ENCODE peak calls at places on chromosomes 16 and 17, in eight cellular contexts. U is thoracic aorta; Y is adrenal gland; F is psoas muscle; P is heart left ventricle; W is right lobe of liver; T is HAP-1; A is CD8-positive, alpha-beta memory T cell. I is an unnamed sample.

GRCh38 chr17:51869387-51869786 is 289.1 kb downstream of the CA10 start:
- DNase-seq in A (no peak), U (no peak), T (peak; percentile 35), Y (no peak), W (no peak), F (no peak), P (no peak), I (no peak)

GRCh38 chr17:49197346-49197998 is 12.9 kb downstream of the GNGT2 start:
- DNase-seq in F (no peak), Y (no peak), U (no peak), W (no peak), P (no peak), A (no peak), T (peak; percentile 24), I (no peak)

GRCh38 chr17:72634621-72635020 is 457.9 kb downstream of the SLC39A11 start:
- DNase-seq in T (no peak), P (no peak), Y (no peak), W (no peak), A (no peak), U (no peak), F (no peak), I (no peak)

GRCh38 chr17:58006563-58006923 is 503 bp downstream of the SRSF1 start:
- DNase-seq in Y (peak; percentile 90), T (peak; percentile 87), A (peak; percentile 49), F (peak; percentile 89), U (peak; percentile 55), W (peak; percentile 76), P (peak; percentile 81), I (peak; percentile 81)

GRCh38 chr16:78629173-78629572 is 529.7 kb downstream of the WWOX start:
- DNase-seq in U (no peak), W (no peak), F (no peak), A (no peak), Y (no peak), T (no peak), P (no peak), I (no peak)

GRCh38 chr16:14344292-14344691 is 273.2 kb downstream of the MRTFB start:
- DNase-seq in P (no peak), Y (no peak), U (no peak), F (no peak), T (no peak), A (no peak), W (no peak), I (no peak)

GRCh38 chr16:52494145-52494544 is 52.8 kb downstream of the TOX3 start:
- DNase-seq in A (no peak), F (no peak), Y (no peak), P (no peak), T (no peak), W (no peak), U (no peak), I (no peak)

GRCh38 chr17:17351901-17352781 is 49.0 kb downstream of the NT5M start:
- DNase-seq in T (no peak), Y (peak; percentile 36), U (no peak), A (no peak), F (peak; percentile 75), W (peak; percentile 44), P (peak; percentile 72), I (peak; percentile 89)

GRCh38 chr16:56222482-56222997 is 31.3 kb downstream of the GNAO1 start:
- DNase-seq in W (no peak), F (no peak), Y (no peak), A (no peak), T (no peak), P (no peak), U (no peak), I (no peak)

GRCh38 chr16:57579361-57579665 is 36.9 kb downstream of the ADGRG5 start:
- DNase-seq in Y (no peak), F (no peak), U (no peak), A (no peak), T (no peak), W (no peak), P (no peak), I (no peak)

GRCh38 chr17:42679492-42680330 is 1.9 kb downstream of the CCR10 start:
- DNase-seq in Y (peak; percentile 88), F (peak; percentile 92), T (peak; percentile 88), P (peak; percentile 84), A (peak; percentile 60), W (peak; percentile 85), U (no peak), I (peak; percentile 67)

GRCh38 chr17:42676424-42677011 is at the start of gene PLEKHH3:
- DNase-seq in A (no peak), T (peak; percentile 65), W (no peak), F (no peak), Y (no peak), U (no peak), P (no peak), I (no peak)

GRCh38 chr17:42679001-42679491 is 2.3 kb upstream of the PLEKHH3 start:
- DNase-seq in A (peak; percentile 32), P (no peak), Y (no peak), U (no peak), T (peak; percentile 76), W (no peak), F (peak; percentile 70), I (peak; percentile 53)

GRCh38 chr17:42677012-42677857 is 441 bp upstream of the PLEKHH3 start:
- DNase-seq in U (peak; percentile 100), P (peak; percentile 100), Y (peak; percentile 100), T (peak; percentile 100), F (peak; percentile 100), W (peak; percentile 100), A (peak; percentile 95), I (peak; percentile 100)

GRCh38 chr17:42677921-42678781 is 1.4 kb upstream of the PLEKHH3 start:
- DNase-seq in W (peak; percentile 98), A (peak; percentile 60), Y (peak; percentile 92), P (peak; percentile 91), F (peak; percentile 95), U (no peak), T (peak; percentile 99), I (peak; percentile 96)
- H3K4me1 ChIP-seq in W (peaks cover 18% of the 10 kb centered on the region), A (peaks cover 81% of the 10 kb centered on the region), Y (peaks cover 79% of the 10 kb centered on the region), P (peaks cover 2% of the 10 kb centered on the region), F (peaks cover 53% of the 10 kb centered on the region), U (peaks cover 63% of the 10 kb centered on the region), T (peaks cover 49% of the 10 kb centered on the region), I (peaks cover 75% of the 10 kb centered on the region)

GRCh38 chr16:51151951-51152663 is 1.0 kb upstream of the SALL1 start:
- DNase-seq in Y (no peak), A (no peak), P (peak; percentile 49), W (peak; percentile 96), U (no peak), T (peak; percentile 94), F (no peak), I (no peak)

GRCh38 chr16:51154271-51155171 is 3.5 kb upstream of the SALL1 start:
- DNase-seq in A (no peak), W (peak; percentile 70), T (no peak), U (no peak), F (no peak), Y (no peak), P (no peak), I (no peak)

GRCh38 chr16:51152691-51153261 is 1.7 kb upstream of the SALL1 start:
- DNase-seq in T (no peak), U (no peak), P (no peak), W (no peak), F (no peak), A (no peak), Y (no peak), I (no peak)

GRCh38 chr16:51155199-51155607 is 4.1 kb upstream of the SALL1 start:
- DNase-seq in T (peak; percentile 16), P (no peak), U (no peak), Y (no peak), A (no peak), W (peak; percentile 85), F (no peak), I (no peak)

DNA sequence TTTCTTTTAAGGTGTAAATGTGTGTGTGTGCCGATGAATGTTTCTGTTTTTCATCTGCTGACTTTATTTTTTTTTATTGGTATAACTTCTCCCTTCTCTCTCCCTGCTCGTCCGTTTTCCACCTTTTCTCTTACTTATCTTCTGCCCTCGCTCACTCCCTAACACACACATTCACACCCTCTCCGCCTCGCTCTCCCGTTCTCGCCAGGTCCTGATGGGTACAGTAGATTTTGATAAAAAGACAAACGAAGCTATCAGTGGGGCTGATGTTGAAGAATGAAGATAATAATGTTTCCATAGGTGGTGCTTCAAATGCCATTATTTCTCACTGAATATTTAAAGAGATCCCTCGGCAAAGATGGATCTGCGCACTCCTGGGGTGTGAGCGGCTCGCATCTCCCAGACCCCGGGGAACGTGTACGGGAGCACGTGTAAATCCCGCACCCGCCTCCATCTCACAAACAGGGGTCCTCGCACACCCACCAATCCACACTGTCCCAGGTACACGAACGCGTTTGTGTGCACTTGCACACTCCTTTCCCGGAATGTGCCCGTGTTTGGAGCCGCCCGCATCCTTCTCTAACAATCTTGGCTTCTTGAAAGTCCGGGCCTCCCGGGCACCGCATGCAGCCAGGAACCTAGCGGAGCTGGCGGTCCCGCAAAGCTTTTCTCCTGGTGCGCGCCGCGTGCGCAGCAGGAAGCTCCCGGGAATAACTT is 2.4 kb upstream of the SALL1 start:
- DNase-seq in W (no peak), F (no peak), A (no peak), P (no peak), T (no peak), U (no peak), Y (no peak), I (no peak)
- H3K4me3 ChIP-seq in W (peak overlapping the region; percentile 88), F (no peak overlapping the region), A (no peak overlapping the region), P (no peak overlapping the region), T (peak overlapping the region; percentile 88), U (no peak overlapping the region), Y (no peak overlapping the region), I (no peak overlapping the region)

DNA sequence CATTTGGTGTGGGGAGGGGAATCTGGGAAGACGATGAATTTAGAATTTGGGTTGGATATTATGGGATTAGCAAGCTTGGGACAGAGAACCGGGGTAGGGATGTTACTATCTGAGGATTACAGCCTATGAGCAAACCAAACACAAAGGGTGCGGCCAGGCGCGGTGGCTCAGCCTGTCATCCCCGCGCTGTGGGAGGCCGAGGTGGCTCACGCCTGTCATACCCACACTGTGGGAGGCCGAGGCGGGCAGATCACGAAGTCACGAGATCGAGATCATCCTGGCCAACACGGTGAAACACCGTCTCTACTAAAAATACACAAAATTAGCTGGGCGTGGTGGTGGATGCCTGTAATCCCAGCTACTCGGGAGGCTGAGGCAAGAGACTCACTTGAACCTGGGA is 60.9 kb downstream of the VPS53 start:
- DNase-seq in W (no peak), F (no peak), T (no peak), P (no peak), A (no peak), Y (no peak), U (no peak), I (no peak)
- H3K4me1 ChIP-seq in W (no peaks in the 10 kb centered on the region), F (no peaks in the 10 kb centered on the region), T (no peaks in the 10 kb centered on the region), P (no peaks in the 10 kb centered on the region), A (no peaks in the 10 kb centered on the region), Y (no peaks in the 10 kb centered on the region), U (no peaks in the 10 kb centered on the region), I (no peaks in the 10 kb centered on the region)

GRCh38 chr16:85395207-85395912 is 217.8 kb upstream of the GSE1 start:
- DNase-seq in F (peak; percentile 84), T (peak; percentile 79), Y (peak; percentile 93), U (peak; percentile 85), P (peak; percentile 71), A (no peak), W (peak; percentile 50), I (peak; percentile 98)

GRCh38 chr16:85398050-85398451 is 215.1 kb upstream of the GSE1 start:
- DNase-seq in W (peak; percentile 35), Y (peak; percentile 0), U (no peak), A (no peak), F (peak; percentile 41), T (no peak), P (peak; percentile 11), I (peak; percentile 56)

GRCh38 chr16:85396879-85397871 is 215.9 kb upstream of the GSE1 start:
- DNase-seq in P (peak; percentile 15), T (no peak), W (peak; percentile 39), U (no peak), Y (peak; percentile 5), A (no peak), F (peak; percentile 39), I (peak; percentile 64)

GRCh38 chr16:85394511-85395206 is 218.5 kb upstream of the GSE1 start:
- DNase-seq in W (peak; percentile 29), T (no peak), Y (peak; percentile 1), F (peak; percentile 33), P (peak; percentile 15), A (no peak), U (no peak), I (peak; percentile 12)

GRCh38 chr16:85395913-85396878 is 216.9 kb upstream of the GSE1 start:
- DNase-seq in P (peak; percentile 22), T (peak; percentile 64), Y (peak; percentile 59), U (no peak), A (no peak), W (peak; percentile 41), F (peak; percentile 57), I (peak; percentile 78)
- H3K4me3 ChIP-seq in P (no peak overlapping the region), T (no peak overlapping the region), Y (no peak overlapping the region), U (peak overlapping the region; percentile 44), A (no peak overlapping the region), W (no peak overlapping the region), F (no peak overlapping the region), I (peak overlapping the region; percentile 19)